ENCODE peak calls at places on chromosomes 2 and 18, in four cellular contexts. Z, V, Q and G are unnamed samples.

GRCh38 chr2:102434655-102435381 is 11.9 kb downstream of the IL18RAP start:
- DNase-seq in V (no peak), Q (no peak), Z (no peak), G (peak)

GRCh38 chr2:36526216-36526615 is 71.8 kb downstream of the FEZ2 start:
- DNase-seq in V (no peak), Z (no peak), Q (no peak), G (no peak)

GRCh38 chr2:3434654-3435053 is 55.2 kb downstream of the TRAPPC12 start:
- DNase-seq in Q (no peak), Z (no peak), V (no peak), G (no peak)

GRCh38 chr2:37527362-37527761 is 144.1 kb downstream of the CDC42EP3 start:
- DNase-seq in V (peak), Z (no peak), Q (no peak), G (no peak)

GRCh38 chr18:44093253-44093652 is 587.4 kb upstream of the SETBP1 start:
- DNase-seq in Q (no peak), V (no peak), Z (no peak), G (no peak)

GRCh38 chr2:218983263-218983970 is 1.6 kb downstream of the FEV start:
- DNase-seq in Q (no peak), Z (no peak), V (no peak), G (no peak)

GRCh38 chr2:200130762-200131166 is 175.4 kb downstream of the MAIP1 start:
- DNase-seq in Q (no peak), V (peak), Z (no peak), G (no peak)

GRCh38 chr2:67463810-67464209 is 66.7 kb downstream of the ETAA1 start:
- DNase-seq in Q (no peak), Z (peak), V (peak), G (no peak)

GRCh38 chr2:231099918-231100317 is 24.9 kb downstream of the HTR2B start:
- DNase-seq in V (no peak), Z (peak), Q (no peak), G (peak)

DNA sequence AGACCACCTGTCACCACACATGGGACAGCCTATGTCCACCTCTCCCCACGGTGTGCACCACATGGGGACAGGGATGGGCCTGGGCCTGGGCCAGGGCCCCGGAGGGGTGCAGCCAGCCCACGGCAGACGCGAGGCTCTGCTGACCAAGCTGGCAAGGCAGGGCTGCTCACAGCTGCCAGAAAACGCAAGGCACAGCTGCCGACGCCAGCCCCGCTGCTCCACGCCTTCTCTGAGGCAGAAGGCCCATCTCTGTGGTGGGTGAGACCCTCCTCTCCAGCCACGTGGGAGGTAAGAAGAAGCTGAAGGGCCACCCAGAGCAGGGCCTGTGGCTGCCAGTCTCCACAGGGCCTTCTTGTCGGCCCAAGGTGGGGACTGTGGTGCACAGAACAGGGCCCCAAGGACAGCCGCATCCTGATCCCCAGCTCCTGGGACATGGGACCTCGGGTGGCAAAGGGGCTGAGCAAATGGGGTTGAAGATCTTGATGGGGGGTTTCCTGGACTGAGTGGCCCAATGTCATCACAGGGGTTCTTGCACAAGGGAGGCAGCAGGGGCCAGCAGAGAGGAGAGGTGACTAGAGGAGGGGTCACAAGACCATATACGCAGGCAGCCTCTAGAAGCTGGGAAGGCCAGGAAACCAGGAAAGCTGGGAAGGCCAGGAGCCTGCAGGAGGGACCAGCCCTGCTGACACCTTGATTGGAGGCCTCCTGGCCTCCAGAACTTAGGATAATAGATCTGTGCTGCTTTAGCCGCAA is 72.3 kb downstream of the NDUFA10 start:
- DNase-seq in Z (no peak), V (no peak), Q (peak), G (no peak)
- H3K4me3 ChIP-seq in Z (no peak), V (no peak), Q (peak), G (no peak)

DNA sequence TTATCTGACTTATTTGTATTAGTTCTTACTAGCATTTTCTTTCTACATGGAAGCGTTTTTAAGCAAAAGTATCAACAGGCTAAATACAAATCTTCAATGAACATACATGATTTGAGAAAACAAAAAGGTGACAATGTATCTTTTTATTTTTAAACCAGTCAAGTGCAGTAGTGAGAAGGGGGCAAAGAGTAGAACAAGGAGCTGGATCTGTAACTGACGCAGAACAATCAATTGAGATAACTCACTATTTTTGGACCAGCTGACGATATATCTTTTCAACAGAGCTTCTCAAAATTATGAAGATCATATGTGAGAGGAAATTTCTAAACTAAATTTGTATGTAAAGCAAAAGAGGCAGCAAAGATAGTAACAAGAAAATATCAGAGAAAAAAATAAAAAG is 15.5 kb downstream of the NCKAP1 start:
- DNase-seq in Q (no peak), V (no peak), Z (no peak), G (no peak)
- H3K4me3 ChIP-seq in Q (peak), V (no peak), Z (no peak), G (no peak)

DNA sequence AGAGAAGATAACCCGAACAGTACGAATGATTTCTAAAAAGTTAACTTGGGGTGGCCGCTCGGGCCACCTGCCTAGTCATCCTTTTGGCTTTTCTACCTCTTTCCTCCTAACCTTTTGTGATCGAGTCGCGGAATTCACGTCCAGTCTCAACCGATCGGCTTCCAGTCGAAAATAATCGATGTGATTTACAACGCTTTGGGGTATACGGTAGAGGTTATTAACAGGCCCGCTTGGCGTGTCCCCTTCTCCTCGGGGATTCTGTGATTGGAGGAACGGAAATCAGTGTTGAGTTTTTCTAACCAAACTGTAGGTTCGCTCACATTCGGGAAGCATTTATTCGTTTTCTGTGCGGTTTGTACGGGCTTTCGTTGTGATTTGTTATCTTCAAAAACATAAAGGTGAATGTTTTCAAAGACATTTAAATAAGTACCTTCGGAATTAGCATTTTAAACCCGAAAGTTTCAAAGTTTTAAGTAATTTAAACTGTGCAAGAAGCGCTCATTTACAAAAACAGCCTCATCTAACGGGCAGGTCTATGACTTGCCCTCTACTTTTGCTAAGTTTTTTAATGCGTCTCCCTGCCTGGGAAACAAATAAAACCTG is 588 bp upstream of the FOXI3 start:
- DNase-seq in Q (no peak), V (peak), Z (no peak), G (no peak)
- H3K4me3 ChIP-seq in Q (peak), V (no peak), Z (no peak), G (no peak)

GRCh38 chr18:11149441-11150270 is at the start of gene PIEZO2:
- DNase-seq in V (no peak), Z (no peak), Q (peak), G (peak)

GRCh38 chr18:11148655-11149440 is 521 bp downstream of the PIEZO2 start:
- DNase-seq in Q (no peak), Z (no peak), V (no peak), G (no peak)

GRCh38 chr18:11147371-11147860 is 2.0 kb downstream of the PIEZO2 start:
- DNase-seq in Q (no peak), V (no peak), Z (no peak), G (no peak)

GRCh38 chr18:11147962-11148654 is 1.3 kb downstream of the PIEZO2 start:
- DNase-seq in Q (no peak), V (no peak), Z (no peak), G (no peak)

GRCh38 chr18:11150271-11150615 is 874 bp upstream of the PIEZO2 start:
- DNase-seq in Z (no peak), Q (no peak), V (no peak), G (no peak)
- H3K4me3 ChIP-seq in Z (no peak), Q (no peak), V (no peak), G (peak)